ENCODE peak calls at places on chromosomes 12 and 14, in four cellular contexts. P is endothelial cell; C is CD8-positive, alpha-beta T cell; T is colonic mucosa. F is an unnamed sample.

GRCh38 chr14:86790408-86791364 is 1202.3 kb downstream of the GALC start:
- DNase-seq in C (no peak), P (no peak), T (no peak), F (no peak)

GRCh38 chr14:100536141-100536540 is 51.1 kb downstream of the BEGAIN start:
- DNase-seq in T (peak), C (peak), P (no peak), F (no peak)

GRCh38 chr14:61477845-61478438 is 156.6 kb downstream of the PRKCH start:
- DNase-seq in C (peak), T (peak), P (no peak), F (no peak)

GRCh38 chr12:53973093-53974042 is at the start of gene HOXC11:
- DNase-seq in C (no peak), T (no peak), P (no peak), F (no peak)

GRCh38 chr14:55351111-55351510 is 60.5 kb downstream of the ATG14 start:
- DNase-seq in T (no peak), C (no peak), P (no peak), F (no peak)

GRCh38 chr14:51357250-51357649 is 117.2 kb downstream of the TMX1 start:
- DNase-seq in C (no peak), T (no peak), P (no peak), F (no peak)

GRCh38 chr12:6934110-6934509 is 6.4 kb downstream of the ATN1 start:
- DNase-seq in P (no peak), T (peak), C (no peak), F (no peak)

GRCh38 chr14:30885840-30886740 is 11.7 kb downstream of the COCH start:
- DNase-seq in P (no peak), C (no peak), T (no peak), F (no peak)

GRCh38 chr12:31578632-31579031 is 12.3 kb downstream of the DENND5B start:
- DNase-seq in C (no peak), T (no peak), P (no peak), F (no peak)

GRCh38 chr14:96239759-96240158 is 16.3 kb upstream of the BDKRB1 start:
- DNase-seq in C (no peak), T (peak), P (no peak), F (no peak)

GRCh38 chr12:124568431-124569374 is 1.3 kb upstream of the NCOR2 start:
- DNase-seq in T (peak), P (no peak), C (no peak), F (no peak)

GRCh38 chr12:51281202-51281924 is 11.1 kb upstream of the SMAGP start:
- DNase-seq in T (no peak), C (no peak), P (no peak), F (no peak)

GRCh38 chr12:124994435-124994975 is 1.1 kb downstream of the BRI3BP start:
- DNase-seq in P (no peak), T (peak), C (no peak), F (no peak)

GRCh38 chr14:96090441-96091148 is 51.4 kb downstream of the C14orf132 start:
- DNase-seq in T (peak), P (no peak), C (no peak), F (no peak)

DNA sequence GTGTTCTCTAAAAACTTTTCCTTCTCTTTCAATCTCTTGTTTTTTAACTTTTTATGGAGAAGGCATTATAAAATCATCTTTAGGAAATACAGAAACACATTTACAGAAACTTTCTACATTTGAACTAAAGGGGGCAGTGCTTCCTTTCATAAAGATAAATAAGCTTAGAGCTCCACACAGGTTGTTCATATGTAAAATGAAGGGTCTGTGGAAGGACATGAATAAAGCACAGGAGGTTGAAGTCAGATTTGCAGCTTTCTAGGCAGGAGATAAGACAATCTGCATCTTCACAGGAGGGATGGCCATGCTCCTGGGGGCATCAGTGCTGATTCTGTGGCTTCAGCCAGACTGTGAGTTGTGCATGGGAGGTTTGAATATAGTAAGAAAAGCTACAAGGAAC is 426.0 kb downstream of the DAD1 start:
- DNase-seq in C (no peak), T (no peak), P (no peak), F (no peak)
- TF ChIP-seq CTCF in C (no peak), T (peak), P (peak), F (peak)

GRCh38 chr14:91417134-91417982 is at the start of gene CCDC88C:
- DNase-seq in T (peak), C (peak), P (peak), F (peak)
- TF ChIP-seq CTCF in T (no peak), C (no peak), P (no peak), F (no peak)

GRCh38 chr14:38199768-38200167 is 7.9 kb upstream of the SSTR1 start:
- DNase-seq in T (no peak), P (no peak), C (no peak), F (no peak)

GRCh38 chr14:38198425-38198824 is 9.3 kb upstream of the SSTR1 start:
- DNase-seq in P (no peak), T (no peak), C (no peak), F (no peak)

GRCh38 chr14:38197761-38198345 is 9.9 kb upstream of the SSTR1 start:
- DNase-seq in C (no peak), T (no peak), P (no peak), F (no peak)

GRCh38 chr14:38199076-38199475 is 8.6 kb upstream of the SSTR1 start:
- DNase-seq in T (no peak), P (no peak), C (no peak), F (no peak)

DNA sequence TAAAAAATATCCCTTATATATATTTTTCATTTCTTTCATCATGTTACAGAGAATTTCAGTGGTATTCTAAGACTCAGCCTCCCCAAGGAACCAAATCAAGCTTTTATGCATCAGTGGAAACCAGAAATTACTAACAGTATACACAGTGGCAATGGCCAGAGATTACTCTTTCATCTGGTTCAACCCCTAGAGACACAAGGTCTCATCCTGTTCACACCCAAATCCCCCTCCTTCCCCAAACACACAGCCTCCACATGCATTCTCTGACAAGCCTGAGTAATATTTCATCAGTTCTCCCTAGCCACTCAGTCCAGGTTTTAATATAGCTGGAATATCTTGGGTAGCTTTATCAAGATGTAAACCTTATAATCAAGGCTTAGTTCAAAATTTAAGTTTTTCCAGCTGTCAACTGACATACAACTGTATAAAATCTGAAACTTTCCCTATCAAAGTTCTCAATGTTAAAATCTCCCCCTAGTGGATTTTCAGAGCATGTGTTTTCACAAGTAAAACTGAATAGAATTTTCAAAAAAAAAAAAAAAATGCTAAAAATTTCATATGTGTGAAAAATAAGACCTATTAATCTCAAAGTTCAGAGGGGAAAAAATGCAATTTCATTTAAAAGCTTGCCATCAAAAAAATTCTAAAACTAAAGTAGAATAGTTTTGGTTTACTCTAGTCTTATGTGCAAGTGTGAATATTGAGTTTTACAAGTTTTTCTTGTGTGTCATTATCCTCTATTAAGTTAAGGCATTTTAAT is 10.5 kb upstream of the SSTR1 start:
- DNase-seq in P (no peak), T (no peak), C (no peak), F (no peak)
- TF ChIP-seq CTCF in P (peak), T (peak), C (peak), F (peak)

GRCh38 chr12:94148841-94149780 is 734 bp downstream of the PLXNC1 start:
- DNase-seq in P (peak), T (peak), C (peak), F (no peak)
- TF ChIP-seq CTCF in P (peak), T (peak), C (peak), F (peak)

GRCh38 chr14:59330455-59330854 is 134.7 kb downstream of the GPR135 start:
- DNase-seq in C (no peak), P (no peak), T (no peak), F (no peak)
- TF ChIP-seq CTCF in C (no peak), P (no peak), T (no peak), F (no peak)

GRCh38 chr12:113438523-113439300 is 16.5 kb downstream of the SDSL start:
- DNase-seq in C (no peak), P (no peak), T (no peak), F (no peak)
- TF ChIP-seq CTCF in C (no peak), P (no peak), T (no peak), F (no peak)

F was measured in neural crest cell.